ENCODE peak calls at places on chromosomes 12 and 14, in eight cellular contexts. C, L, S, Q, K, H, M and I are unnamed samples.
A peak's percentile ranks its signal among the peaks of the same experiment; 100 is the strongest.

GRCh38 chr12:11706509-11707331 is 57.2 kb downstream of the ETV6 start:
- DNase-seq in C (no peak), L (peak; percentile 42), S (no peak), Q (no peak), K (no peak), H (no peak), M (no peak), I (no peak)

GRCh38 chr12:105721051-105721825 is 390.7 kb downstream of the C12orf75 start:
- DNase-seq in C (no peak), L (no peak), S (no peak), Q (no peak), K (no peak), H (no peak), M (no peak), I (no peak)

GRCh38 chr14:30994681-30995620 is 30.5 kb upstream of the AP4S1 start:
- DNase-seq in C (no peak), L (no peak), S (no peak), Q (no peak), K (no peak), H (no peak), M (no peak), I (no peak)

GRCh38 chr14:24911324-24912095 is 138.4 kb downstream of the STXBP6 start:
- DNase-seq in C (no peak), L (no peak), S (no peak), Q (no peak), K (no peak), H (no peak), M (peak; percentile 9), I (no peak)

GRCh38 chr12:115963030-115963480 is 314.4 kb downstream of the MED13L start:
- DNase-seq in C (no peak), L (no peak), S (no peak), Q (no peak), K (no peak), H (no peak), M (no peak), I (no peak)

GRCh38 chr12:87820524-87821194 is 208.5 kb downstream of the C12orf50 start:
- DNase-seq in C (no peak), L (no peak), S (no peak), Q (no peak), K (no peak), H (no peak), M (no peak), I (no peak)

GRCh38 chr14:67187826-67188225 is 1.4 kb upstream of the GARIN2 start:
- DNase-seq in C (no peak), L (no peak), S (no peak), Q (peak; percentile 69), K (no peak), H (no peak), M (no peak), I (no peak)

GRCh38 chr12:25251749-25252148 is 1.0 kb upstream of the KRAS start:
- DNase-seq in C (no peak), L (no peak), S (no peak), Q (no peak), K (no peak), H (no peak), M (no peak), I (no peak)

GRCh38 chr14:54106802-54107377 is 150.3 kb upstream of the BMP4 start:
- DNase-seq in C (no peak), L (peak; percentile 63), S (no peak), Q (no peak), K (no peak), H (no peak), M (no peak), I (no peak)

GRCh38 chr14:49405291-49405690 is 180.9 kb downstream of the RPS29 start:
- DNase-seq in C (no peak), L (no peak), S (no peak), Q (no peak), K (no peak), H (no peak), M (no peak), I (no peak)

GRCh38 chr12:62695696-62696095 is 229.1 kb downstream of the MON2 start:
- DNase-seq in C (no peak), L (no peak), S (no peak), Q (no peak), K (no peak), H (no peak), M (no peak), I (no peak)

GRCh38 chr12:80935076-80935475 is 2.7 kb downstream of the LIN7A start:
- DNase-seq in C (no peak), L (no peak), S (no peak), Q (no peak), K (no peak), H (no peak), M (no peak), I (no peak)

GRCh38 chr12:80936353-80936641 is 1.4 kb downstream of the LIN7A start:
- DNase-seq in C (no peak), L (no peak), S (peak; percentile 50), Q (no peak), K (no peak), H (peak; percentile 66), M (no peak), I (no peak)

GRCh38 chr12:80938397-80938796 is 663 bp upstream of the LIN7A start:
- DNase-seq in C (no peak), L (peak; percentile 64), S (no peak), Q (no peak), K (no peak), H (no peak), M (no peak), I (no peak)

GRCh38 chr12:80937391-80938238 is at the start of gene LIN7A:
- DNase-seq in C (no peak), L (peak; percentile 18), S (peak; percentile 43), Q (peak; percentile 27), K (peak; percentile 12), H (peak; percentile 66), M (no peak), I (no peak)

GRCh38 chr12:80936642-80937390 is 918 bp downstream of the LIN7A start:
- DNase-seq in C (no peak), L (peak; percentile 79), S (peak; percentile 39), Q (peak; percentile 27), K (peak; percentile 16), H (peak; percentile 69), M (no peak), I (peak; percentile 80)
- TF ChIP-seq EP300 in C (peak; percentile 26), L (no peak), S (no peak), Q (no peak), K (no peak), H (no peak), M (no peak), I (no peak)

DNA sequence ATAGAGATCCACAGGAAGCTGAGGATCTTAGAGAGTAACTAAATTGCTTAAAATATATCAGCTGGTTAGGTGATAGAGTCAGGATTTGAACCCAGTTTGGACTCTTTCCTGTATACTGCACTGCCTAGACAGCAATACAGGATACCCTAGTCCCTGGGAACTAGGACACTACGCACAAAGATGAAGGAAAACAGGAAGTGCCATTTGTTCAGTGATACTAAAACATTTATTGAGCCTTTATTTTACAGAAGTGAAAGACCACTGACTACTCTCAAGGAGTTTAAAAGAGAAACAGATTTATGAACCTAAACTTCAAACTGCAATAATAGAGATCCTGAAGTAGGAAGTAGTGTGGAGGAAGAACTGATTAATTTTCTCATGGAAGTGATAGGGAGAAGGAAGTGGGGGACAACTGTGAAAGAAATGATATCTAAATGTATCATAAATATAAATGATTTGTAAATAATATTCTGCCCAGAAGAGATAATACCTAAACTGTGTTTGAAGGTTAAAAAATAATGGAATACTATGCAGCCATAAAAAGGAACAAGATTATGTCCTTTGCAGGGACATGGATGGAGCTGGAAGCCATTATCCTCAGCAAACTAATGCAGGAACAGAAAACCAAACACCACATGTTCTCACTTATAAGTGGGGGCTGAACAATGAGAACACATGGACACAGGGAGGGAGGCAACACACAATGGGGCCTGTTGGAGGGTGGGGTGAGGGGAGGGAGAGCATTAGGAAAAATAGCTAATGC is 18.2 kb downstream of the MSRB3 start:
- DNase-seq in C (no peak), L (no peak), S (no peak), Q (no peak), K (no peak), H (no peak), M (no peak), I (no peak)
- H3K4me3 ChIP-seq in C (no peak overlapping the region), L (no peak overlapping the region), S (no peak overlapping the region), Q (no peak overlapping the region), K (no peak overlapping the region), H (no peak overlapping the region), M (no peak overlapping the region), I (no peak overlapping the region)

GRCh38 chr12:57851552-57852186 is 5.1 kb upstream of the CTDSP2 start:
- DNase-seq in C (no peak), L (no peak), S (no peak), Q (no peak), K (no peak), H (no peak), M (no peak), I (no peak)
- H3K4me1 ChIP-seq in C (no peaks in the 10 kb centered on the region), L (peaks cover 38% of the 10 kb centered on the region), S (peaks cover 6% of the 10 kb centered on the region), Q (peaks cover 54% of the 10 kb centered on the region), K (peaks cover 11% of the 10 kb centered on the region), H (no peaks in the 10 kb centered on the region), M (peaks cover 19% of the 10 kb centered on the region), I (peaks cover 31% of the 10 kb centered on the region)

DNA sequence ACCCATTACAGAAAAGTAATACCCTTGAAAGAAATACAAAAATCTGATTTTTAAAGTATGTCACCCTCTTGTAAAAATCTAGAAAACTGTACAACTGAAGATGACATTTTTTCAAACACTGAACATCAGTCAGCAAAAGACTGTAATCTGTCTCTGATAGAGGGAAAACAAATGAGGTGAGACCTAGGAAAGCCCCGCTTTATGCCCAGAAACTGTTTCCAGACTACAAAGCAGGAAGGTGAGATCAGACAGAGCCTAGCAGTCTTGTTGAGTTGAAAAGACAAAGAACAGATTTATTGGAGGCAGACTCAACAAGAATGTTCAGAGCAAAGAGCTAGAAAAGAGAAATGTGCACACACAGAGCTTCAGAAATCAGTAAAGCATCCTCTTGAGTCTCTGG is 873.6 kb downstream of the LRFN5 start:
- DNase-seq in C (no peak), L (no peak), S (no peak), Q (no peak), K (no peak), H (no peak), M (no peak), I (no peak)
- TF ChIP-seq EP300 in C (no peak), L (no peak), S (no peak), Q (no peak), K (no peak), H (no peak), M (no peak), I (no peak)

DNA sequence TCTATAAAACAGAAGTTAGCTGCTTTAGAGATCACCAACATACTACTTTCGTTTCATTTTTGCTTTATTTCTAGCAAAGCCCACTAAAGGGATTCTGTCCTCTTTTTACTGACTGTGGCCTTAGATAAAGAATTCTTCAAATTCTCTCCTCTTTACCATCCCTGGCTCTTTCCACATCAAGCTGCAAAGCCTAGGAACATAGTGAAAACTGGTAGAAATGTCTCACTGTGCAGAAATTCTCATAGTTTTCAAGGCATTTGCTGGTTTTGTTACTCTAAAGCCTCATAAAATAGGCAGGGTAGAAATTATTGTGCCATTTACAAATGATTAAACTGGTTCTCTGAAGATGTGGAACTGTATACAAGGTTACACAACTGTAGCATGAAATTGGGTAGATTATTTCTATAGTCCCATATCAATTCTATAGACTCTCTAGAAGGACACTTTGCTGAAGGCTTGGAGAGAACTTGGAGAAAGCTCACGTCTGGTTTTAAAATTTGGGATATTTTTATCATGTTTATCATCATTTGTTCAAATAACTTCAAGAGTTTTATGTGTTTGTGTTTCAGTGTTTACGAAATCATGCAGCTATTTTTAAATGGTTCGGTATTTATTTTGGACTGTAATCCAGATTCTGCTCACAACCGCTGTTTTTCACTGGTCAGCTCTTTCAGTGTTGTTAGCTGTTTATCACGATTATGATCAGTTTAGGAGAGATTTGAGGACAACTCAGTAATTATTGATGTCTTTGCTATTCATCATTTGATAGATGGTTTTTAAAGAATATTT is 36.8 kb upstream of the CSRP2 start:
- DNase-seq in C (no peak), L (no peak), S (no peak), Q (no peak), K (no peak), H (no peak), M (no peak), I (no peak)
- H3K4me3 ChIP-seq in C (no peak overlapping the region), L (no peak overlapping the region), S (no peak overlapping the region), Q (no peak overlapping the region), K (no peak overlapping the region), H (no peak overlapping the region), M (no peak overlapping the region), I (no peak overlapping the region)